ENCODE peak calls at places on chromosomes 12 and 14, in eight cellular contexts. N is neural progenitor cell, I is progenitor cell of endocrine pancreas, Q is H9, A is Panc1, S is brain microvascular endothelial cell, M is astrocyte of the spinal cord, H is tibial artery. K is an unnamed sample.

GRCh38 chr12:109625131-109625559 is 51.6 kb downstream of the MVK start:
- DNase-seq in N (no peak), I (no peak), Q (no peak), A (no peak), S (peak), M (peak), H (no peak), K (peak)

GRCh38 chr12:52874573-52875435 is 26.0 kb upstream of the KRT78 start:
- DNase-seq in N (no peak), I (no peak), Q (no peak), A (no peak), S (no peak), M (no peak), H (no peak), K (peak)

GRCh38 chr12:132530451-132530850 is 40.5 kb downstream of the FBRSL1 start:
- DNase-seq in N (no peak), I (no peak), Q (no peak), A (no peak), S (no peak), M (no peak), H (no peak), K (no peak)

GRCh38 chr14:69987416-69988144 is 108.4 kb downstream of the SMOC1 start:
- DNase-seq in N (peak), I (no peak), Q (peak), A (no peak), S (no peak), M (no peak), H (no peak), K (no peak)

GRCh38 chr12:12719496-12719895 is 2.3 kb downstream of the CDKN1B start:
- DNase-seq in N (no peak), I (no peak), Q (no peak), A (no peak), S (no peak), M (peak), H (no peak), K (no peak)

GRCh38 chr12:67598598-67598997 is 49.9 kb upstream of the DYRK2 start:
- DNase-seq in N (no peak), I (no peak), Q (no peak), A (no peak), S (no peak), M (no peak), H (no peak), K (no peak)

GRCh38 chr12:47458273-47458672 is 247.6 kb downstream of the RPAP3 start:
- DNase-seq in N (no peak), I (no peak), Q (no peak), A (no peak), S (no peak), M (no peak), H (no peak), K (no peak)

GRCh38 chr12:106285993-106286392 is 16.5 kb upstream of the TCP11L2 start:
- DNase-seq in N (no peak), I (no peak), Q (no peak), A (no peak), S (no peak), M (no peak), H (no peak), K (no peak)

GRCh38 chr12:47987411-47988072 is 16.7 kb downstream of the COL2A1 start:
- DNase-seq in N (no peak), I (no peak), Q (no peak), A (no peak), S (no peak), M (no peak), H (no peak), K (no peak)

GRCh38 chr14:54901380-54902142 is 1.1 kb downstream of the GCH1 start:
- DNase-seq in N (peak), I (no peak), Q (no peak), A (no peak), S (no peak), M (no peak), H (no peak), K (no peak)

GRCh38 chr14:20262642-20263128 is 23.6 kb downstream of the OR11H4 start:
- DNase-seq in N (no peak), I (no peak), Q (no peak), A (no peak), S (peak), M (no peak), H (no peak), K (peak)

GRCh38 chr14:23110579-23111375 is 6.0 kb upstream of the CIROP start:
- DNase-seq in N (no peak), I (no peak), Q (no peak), A (no peak), S (no peak), M (no peak), H (no peak), K (no peak)

GRCh38 chr12:84994436-84994835 is 41.6 kb downstream of the TSPAN19 start:
- DNase-seq in N (no peak), I (no peak), Q (no peak), A (no peak), S (no peak), M (no peak), H (no peak), K (no peak)

GRCh38 chr12:65878540-65878939 is 54.3 kb downstream of the HMGA2 start:
- DNase-seq in N (peak), I (no peak), Q (no peak), A (no peak), S (no peak), M (no peak), H (no peak), K (peak)

GRCh38 chr12:53591301-53592206 is 34.6 kb downstream of the ATF7 start:
- DNase-seq in N (peak), I (no peak), Q (no peak), A (no peak), S (peak), M (peak), H (no peak), K (no peak)

GRCh38 chr14:89673499-89674225 is 256.6 kb upstream of the FOXN3 start:
- DNase-seq in N (no peak), I (no peak), Q (no peak), A (no peak), S (peak), M (peak), H (no peak), K (peak)

GRCh38 chr14:81890020-81890419 is 356.4 kb upstream of the SEL1L start:
- DNase-seq in N (no peak), I (no peak), Q (no peak), A (no peak), S (no peak), M (no peak), H (no peak), K (no peak)

GRCh38 chr12:79692860-79693605 is 2.3 kb upstream of the PAWR start:
- DNase-seq in N (no peak), I (no peak), Q (no peak), A (no peak), S (no peak), M (peak), H (no peak), K (no peak)

GRCh38 chr14:93156693-93157369 is 27.9 kb downstream of the MOAP1 start:
- DNase-seq in N (peak), I (no peak), Q (no peak), A (no peak), S (no peak), M (no peak), H (no peak), K (no peak)

GRCh38 chr14:100155049-100155621 is 4.3 kb downstream of the DEGS2 start:
- DNase-seq in N (peak), I (peak), Q (peak), A (peak), S (no peak), M (no peak), H (no peak), K (peak)

GRCh38 chr12:91023326-91024004 is 18.7 kb upstream of the EPYC start:
- DNase-seq in N (no peak), I (no peak), Q (no peak), A (no peak), S (peak), M (peak), H (no peak), K (peak)

GRCh38 chr14:105890474-105891220 is 364.3 kb downstream of the TMEM121 start:
- DNase-seq in N (no peak), I (no peak), Q (no peak), A (no peak), S (no peak), M (no peak), H (peak), K (no peak)

GRCh38 chr14:36928432-36928831 is 244.0 kb downstream of the SLC25A21 start:
- DNase-seq in N (no peak), I (no peak), Q (no peak), A (no peak), S (no peak), M (no peak), H (no peak), K (no peak)

GRCh38 chr14:25231006-25231405 is 181.1 kb upstream of the STXBP6 start:
- DNase-seq in N (no peak), I (no peak), Q (no peak), A (no peak), S (no peak), M (no peak), H (no peak), K (no peak)

GRCh38 chr12:117832459-117833457 is 136.0 kb downstream of the KSR2 start:
- DNase-seq in N (no peak), I (no peak), Q (no peak), A (no peak), S (no peak), M (peak), H (no peak), K (peak)

GRCh38 chr12:14111230-14111865 is 129.9 kb upstream of the GRIN2B start:
- DNase-seq in N (peak), I (no peak), Q (peak), A (peak), S (no peak), M (no peak), H (no peak), K (no peak)
- TF ChIP-seq CTCF in N (peak), I (peak), Q (peak), A (peak), S (no peak), M (no peak), H (no peak), K (no peak)

GRCh38 chr12:7605900-7606465 is 59.7 kb downstream of the APOBEC1 start:
- DNase-seq in N (no peak), I (no peak), Q (no peak), A (no peak), S (no peak), M (no peak), H (no peak), K (no peak)

GRCh38 chr12:7601407-7601806 is 64.3 kb downstream of the APOBEC1 start:
- DNase-seq in N (no peak), I (no peak), Q (no peak), A (no peak), S (no peak), M (no peak), H (no peak), K (no peak)

GRCh38 chr12:7602287-7602686 is 63.4 kb downstream of the APOBEC1 start:
- DNase-seq in N (no peak), I (no peak), Q (no peak), A (no peak), S (peak), M (peak), H (no peak), K (peak)
- TF ChIP-seq CTCF in N (no peak), I (no peak), Q (no peak), A (no peak), S (no peak), M (no peak), H (no peak), K (no peak)

GRCh38 chr12:71452006-71452405 is 12.4 kb downstream of the LGR5 start:
- DNase-seq in N (no peak), I (no peak), Q (no peak), A (no peak), S (no peak), M (no peak), H (no peak), K (no peak)

GRCh38 chr12:71455028-71455737 is 15.6 kb downstream of the LGR5 start:
- DNase-seq in N (peak), I (no peak), Q (no peak), A (no peak), S (no peak), M (no peak), H (no peak), K (no peak)

GRCh38 chr12:71447691-71448660 is 8.4 kb downstream of the LGR5 start:
- DNase-seq in N (no peak), I (no peak), Q (no peak), A (no peak), S (no peak), M (peak), H (no peak), K (no peak)

DNA sequence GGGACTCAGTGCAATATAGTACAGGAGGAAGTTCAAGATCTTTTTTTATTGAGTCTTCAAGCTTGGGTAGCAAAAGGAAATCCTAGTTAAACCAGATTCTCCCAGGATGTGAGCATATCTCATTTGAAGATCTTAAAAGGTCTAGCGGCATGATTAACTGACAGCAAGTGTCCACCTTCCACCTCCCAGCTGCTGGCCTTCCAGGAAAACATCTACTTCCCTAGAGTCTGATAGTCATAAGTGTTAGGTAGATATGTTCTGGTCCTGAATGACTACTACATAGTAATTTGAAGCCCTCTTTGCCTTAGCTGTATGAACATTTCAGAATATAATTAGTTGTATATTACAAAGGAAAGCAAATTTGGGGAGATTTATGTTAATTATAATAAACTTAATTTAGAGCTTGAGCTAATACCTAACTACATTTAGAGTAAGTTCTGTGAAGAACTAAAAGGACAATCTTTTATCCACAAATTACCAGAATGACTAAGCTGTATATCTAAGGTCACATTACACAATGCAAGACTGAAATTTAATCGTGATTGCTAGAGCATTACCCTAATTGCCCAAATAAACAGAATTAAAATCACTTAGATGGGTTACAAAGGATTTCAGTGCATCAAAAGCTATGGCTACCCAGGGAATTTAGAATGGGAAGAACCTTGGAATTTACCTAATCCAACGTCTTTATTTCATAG is 9.9 kb downstream of the LGR5 start:
- DNase-seq in N (no peak), I (no peak), Q (no peak), A (no peak), S (no peak), M (no peak), H (no peak), K (no peak)
- TF ChIP-seq CTCF in N (no peak), I (no peak), Q (no peak), A (no peak), S (no peak), M (no peak), H (no peak), K (no peak)

GRCh38 chr14:64773046-64773445 is 68.8 kb downstream of the PLEKHG3 start:
- DNase-seq in N (no peak), I (no peak), Q (no peak), A (no peak), S (no peak), M (no peak), H (peak), K (no peak)

GRCh38 chr14:64770751-64771150 is 66.5 kb downstream of the PLEKHG3 start:
- DNase-seq in N (no peak), I (no peak), Q (no peak), A (no peak), S (no peak), M (no peak), H (no peak), K (no peak)

GRCh38 chr14:64773577-64773976 is 69.4 kb downstream of the PLEKHG3 start:
- DNase-seq in N (no peak), I (no peak), Q (no peak), A (no peak), S (no peak), M (no peak), H (no peak), K (no peak)

GRCh38 chr14:64771161-64771560 is 66.9 kb downstream of the PLEKHG3 start:
- DNase-seq in N (no peak), I (no peak), Q (no peak), A (no peak), S (no peak), M (no peak), H (no peak), K (no peak)

GRCh38 chr14:64772394-64772950 is 68.2 kb downstream of the PLEKHG3 start:
- DNase-seq in N (no peak), I (no peak), Q (peak), A (no peak), S (no peak), M (no peak), H (peak), K (no peak)
- TF ChIP-seq CTCF in N (peak), I (no peak), Q (peak), A (no peak), S (peak), M (peak), H (no peak), K (peak)

GRCh38 chr14:43647302-43647701 is 859.8 kb downstream of the FSCB start:
- DNase-seq in N (peak), I (no peak), Q (peak), A (no peak), S (no peak), M (no peak), H (no peak), K (no peak)
- TF ChIP-seq CTCF in N (peak), I (peak), Q (peak), A (no peak), S (peak), M (no peak), H (no peak), K (no peak)

DNA sequence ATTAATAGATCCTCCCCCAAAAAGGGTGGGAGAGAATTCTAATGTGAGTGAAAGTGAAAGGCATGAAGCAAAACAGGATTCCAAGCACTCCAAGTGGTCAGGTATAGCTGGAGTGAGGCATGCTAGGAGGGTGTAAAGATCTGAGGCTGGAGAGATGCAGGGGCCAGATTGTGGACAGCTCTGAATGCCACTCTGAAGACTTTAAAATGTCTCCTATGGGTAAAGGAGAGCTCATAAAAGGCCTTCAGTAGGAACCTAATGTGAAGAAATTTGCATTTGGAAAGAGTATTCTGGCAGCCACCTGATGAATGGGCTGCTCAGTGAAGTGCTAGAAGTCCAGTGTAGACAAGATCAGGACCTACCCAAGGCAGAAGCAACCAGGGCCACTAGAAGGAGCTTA is 68.9 kb downstream of the DNAI7 start:
- DNase-seq in N (no peak), I (no peak), Q (no peak), A (no peak), S (no peak), M (no peak), H (no peak), K (no peak)
- TF ChIP-seq CTCF in N (no peak), I (no peak), Q (no peak), A (no peak), S (no peak), M (no peak), H (no peak), K (no peak)

GRCh38 chr12:43733687-43734086 is 24.9 kb downstream of the PUS7L start:
- DNase-seq in N (no peak), I (no peak), Q (no peak), A (no peak), S (no peak), M (no peak), H (no peak), K (no peak)
- TF ChIP-seq CTCF in N (no peak), I (no peak), Q (peak), A (peak), S (no peak), M (no peak), H (no peak), K (peak)

DNA sequence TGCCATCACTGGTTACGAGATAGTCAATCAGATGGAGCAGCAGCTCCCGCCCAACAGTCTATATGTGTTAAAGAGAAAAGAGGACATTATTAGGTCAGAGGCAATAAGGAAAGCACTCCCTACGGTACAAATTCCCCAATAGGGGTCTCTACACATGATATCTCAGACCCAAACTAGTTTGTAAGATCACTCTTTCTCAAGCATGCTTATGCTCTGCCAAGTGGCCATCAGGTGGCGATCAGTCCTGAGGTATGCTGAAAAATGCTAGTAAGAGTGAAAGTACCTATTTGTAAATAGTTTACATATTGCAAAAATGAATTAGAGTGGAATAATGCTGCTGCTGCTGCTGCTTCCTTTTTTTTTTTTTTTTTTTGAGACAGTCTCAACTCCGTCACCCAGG is 61.1 kb downstream of the CPM start:
- DNase-seq in N (peak), I (no peak), Q (no peak), A (no peak), S (peak), M (peak), H (no peak), K (no peak)
- TF ChIP-seq CTCF in N (peak), I (peak), Q (peak), A (peak), S (peak), M (peak), H (no peak), K (peak)

GRCh38 chr12:27732281-27732680 is 21.6 kb downstream of the MRPS35 start:
- DNase-seq in N (no peak), I (no peak), Q (peak), A (no peak), S (no peak), M (no peak), H (no peak), K (no peak)
- TF ChIP-seq CTCF in N (peak), I (peak), Q (peak), A (peak), S (peak), M (peak), H (no peak), K (peak)

K was measured in HFFc6.